ENCODE peak calls at places on chromosomes 13 and 19, in ten cellular contexts. G is HFF-Myc, E is fibroblast of lung, M is fibroblast of the aortic adventitia, U is AG09319, Q is AG04450, F is WERI-Rb-1, I is astrocyte of the cerebellum, A is H9, L is RWPE1. O is an unnamed sample.

GRCh38 chr13:113499936-113500335 is 9.4 kb upstream of the DCUN1D2 start:
- DNase-seq in G (no peak), E (peak; percentile 73), M (peak; percentile 47), U (no peak), Q (no peak), F (no peak), I (no peak), A (no peak), L (no peak), O (no peak)

GRCh38 chr19:45632468-45633196 is 6.6 kb downstream of the EML2 start:
- DNase-seq in G (peak; percentile 82), E (peak; percentile 93), M (peak; percentile 94), U (peak; percentile 66), Q (peak; percentile 75), F (peak; percentile 58), I (peak; percentile 67), A (peak; percentile 94), L (peak; percentile 99), O (no peak)

GRCh38 chr19:47253467-47253881 is 2.9 kb upstream of the CCDC9 start:
- DNase-seq in G (no peak), E (peak; percentile 95), M (peak; percentile 79), U (no peak), Q (peak; percentile 79), F (no peak), I (peak; percentile 83), A (no peak), L (no peak), O (no peak)

GRCh38 chr13:31394491-31394890 is 194.7 kb downstream of the B3GLCT start:
- DNase-seq in G (peak; percentile 3), E (peak; percentile 69), M (no peak), U (no peak), Q (no peak), F (no peak), I (peak; percentile 31), A (no peak), L (no peak), O (no peak)

GRCh38 chr13:40974460-40975407 is 44.4 kb downstream of the ELF1 start:
- DNase-seq in G (no peak), E (peak; percentile 51), M (peak; percentile 83), U (no peak), Q (no peak), F (peak; percentile 9), I (no peak), A (peak; percentile 35), L (no peak), O (no peak)

GRCh38 chr19:55066107-55066709 is 3.3 kb upstream of the RDH13 start:
- DNase-seq in G (no peak), E (no peak), M (no peak), U (no peak), Q (no peak), F (no peak), I (no peak), A (no peak), L (no peak), O (no peak)

GRCh38 chr19:46724468-46724867 is 7.6 kb upstream of the PRKD2 start:
- DNase-seq in G (no peak), E (no peak), M (no peak), U (no peak), Q (no peak), F (no peak), I (no peak), A (no peak), L (no peak), O (no peak)

GRCh38 chr13:41356788-41357187 is 45.7 kb downstream of the NAA16 start:
- DNase-seq in G (no peak), E (no peak), M (no peak), U (no peak), Q (no peak), F (no peak), I (no peak), A (no peak), L (no peak), O (no peak)

GRCh38 chr13:40813662-40814454 is 24.4 kb downstream of the SLC25A15 start:
- DNase-seq in G (no peak), E (peak; percentile 12), M (peak; percentile 31), U (no peak), Q (no peak), F (peak; percentile 8), I (no peak), A (peak; percentile 44), L (peak; percentile 7), O (peak; percentile 62)

GRCh38 chr13:33953781-33954180 is 135.8 kb downstream of the RFC3 start:
- DNase-seq in G (no peak), E (peak; percentile 52), M (peak; percentile 51), U (no peak), Q (no peak), F (no peak), I (no peak), A (no peak), L (no peak), O (no peak)

GRCh38 chr13:101579291-101579802 is 126.9 kb downstream of the ITGBL1 start:
- DNase-seq in G (no peak), E (peak; percentile 60), M (peak; percentile 65), U (no peak), Q (no peak), F (no peak), I (peak; percentile 34), A (no peak), L (no peak), O (no peak)

GRCh38 chr13:56317839-56318238 is 822.9 kb upstream of the PRR20A start:
- DNase-seq in G (no peak), E (no peak), M (no peak), U (no peak), Q (no peak), F (no peak), I (no peak), A (peak; percentile 36), L (no peak), O (no peak)

GRCh38 chr19:5152013-5152763 is 183.3 kb downstream of the KDM4B start:
- DNase-seq in G (no peak), E (no peak), M (no peak), U (no peak), Q (no peak), F (no peak), I (no peak), A (no peak), L (no peak), O (no peak)

GRCh38 chr13:51000576-51001260 is 91.1 kb downstream of the RNASEH2B start:
- DNase-seq in G (no peak), E (peak; percentile 80), M (peak; percentile 85), U (peak; percentile 7), Q (peak; percentile 11), F (no peak), I (peak; percentile 86), A (no peak), L (peak; percentile 77), O (no peak)

GRCh38 chr13:110831437-110832204 is 83.2 kb downstream of the ANKRD10 start:
- DNase-seq in G (no peak), E (no peak), M (no peak), U (no peak), Q (no peak), F (no peak), I (no peak), A (no peak), L (no peak), O (no peak)

GRCh38 chr19:5397804-5398692 is 57.2 kb upstream of the ZNRF4 start:
- DNase-seq in G (no peak), E (no peak), M (no peak), U (no peak), Q (no peak), F (peak; percentile 34), I (no peak), A (peak; percentile 65), L (peak; percentile 26), O (peak; percentile 56)

GRCh38 chr19:57465680-57466381 is 8.9 kb upstream of the VN1R1 start:
- DNase-seq in G (no peak), E (no peak), M (peak; percentile 30), U (no peak), Q (no peak), F (peak; percentile 49), I (no peak), A (no peak), L (no peak), O (peak; percentile 41)
- TF ChIP-seq CTCF in G (peak; percentile 61), E (no peak), M (peak; percentile 31), U (peak; percentile 23), Q (peak; percentile 25), F (peak; percentile 61), I (no peak), A (peak; percentile 76), L (peak; percentile 13), O (peak; percentile 69)

DNA sequence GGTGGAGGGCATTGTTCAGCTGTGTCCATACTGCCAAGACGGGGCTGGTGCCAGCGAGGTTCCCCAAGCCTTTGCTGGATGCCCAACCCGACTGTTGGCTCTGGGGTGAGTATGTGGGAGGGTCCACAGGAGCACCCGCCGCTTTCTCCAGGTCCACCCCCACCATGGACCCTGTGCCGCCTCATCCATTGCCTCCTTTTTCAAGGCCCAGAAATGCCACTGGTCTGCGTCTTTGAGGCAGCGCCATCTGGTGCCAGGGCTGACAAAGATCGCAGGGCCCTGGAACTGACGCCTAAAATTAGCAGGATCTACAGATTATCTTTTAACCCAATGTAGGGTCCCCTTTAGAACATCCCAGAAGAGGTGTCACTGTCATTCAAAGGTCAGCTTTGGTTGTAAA is 34.6 kb downstream of the NFIX start:
- DNase-seq in G (no peak), E (no peak), M (peak; percentile 50), U (no peak), Q (no peak), F (no peak), I (no peak), A (peak; percentile 63), L (no peak), O (no peak)
- TF ChIP-seq CTCF in G (peak; percentile 52), E (peak; percentile 39), M (peak; percentile 56), U (peak; percentile 46), Q (peak; percentile 38), F (peak; percentile 29), I (peak; percentile 74), A (peak; percentile 77), L (peak; percentile 58), O (peak; percentile 47)

GRCh38 chr13:97257800-97258799 is 36.0 kb downstream of the MBNL2 start:
- DNase-seq in G (peak; percentile 54), E (peak; percentile 96), M (peak; percentile 92), U (peak; percentile 46), Q (no peak), F (no peak), I (peak; percentile 71), A (peak; percentile 84), L (peak; percentile 81), O (peak; percentile 56)
- TF ChIP-seq CTCF in G (peak; percentile 38), E (no peak), M (peak; percentile 43), U (peak; percentile 20), Q (peak; percentile 32), F (no peak), I (peak; percentile 30), A (peak; percentile 30), L (no peak), O (no peak)

GRCh38 chr19:34484328-34484727 is 2.8 kb downstream of the WTIP start:
- DNase-seq in G (no peak), E (no peak), M (no peak), U (no peak), Q (no peak), F (no peak), I (no peak), A (no peak), L (no peak), O (no peak)
- TF ChIP-seq CTCF in G (no peak), E (no peak), M (no peak), U (no peak), Q (no peak), F (no peak), I (no peak), A (no peak), L (no peak), O (no peak)

GRCh38 chr19:7534531-7534980 is 961 bp upstream of the PNPLA6 start:
- DNase-seq in G (peak; percentile 76), E (peak; percentile 88), M (peak; percentile 82), U (peak; percentile 70), Q (peak; percentile 57), F (peak; percentile 60), I (peak; percentile 47), A (peak; percentile 85), L (peak; percentile 61), O (peak; percentile 79)
- TF ChIP-seq CTCF in G (peak; percentile 7), E (peak; percentile 22), M (no peak), U (peak; percentile 37), Q (peak; percentile 30), F (no peak), I (peak; percentile 26), A (no peak), L (peak; percentile 20), O (no peak)